ENCODE peak calls at places on chromosomes 16 and 17, in eight cellular contexts. W is H1, I is astrocyte, Z is OCI-LY7, P is neural progenitor cell, Q is fibroblast of lung, G is PC-9, Y is SK-N-SH. C is an unnamed sample.

GRCh38 chr17:16068323-16068722 is 68.7 kb downstream of the TTC19 start:
- DNase-seq in W (no peak), I (no peak), Z (no peak), P (no peak), Q (peak; percentile 28), G (no peak), Y (no peak), C (no peak)

GRCh38 chr16:55552621-55553020 is 13.9 kb upstream of the CAPNS2 start:
- DNase-seq in W (no peak), I (peak; percentile 79), Z (no peak), P (no peak), Q (peak; percentile 53), G (peak; percentile 83), Y (no peak), C (peak; percentile 51)

GRCh38 chr16:8867483-8868271 is 1.1 kb downstream of the CARHSP1 start:
- DNase-seq in W (no peak), I (no peak), Z (peak; percentile 57), P (peak; percentile 62), Q (no peak), G (no peak), Y (peak; percentile 69), C (no peak)

GRCh38 chr16:52069866-52070265 is 477.1 kb downstream of the TOX3 start:
- DNase-seq in W (peak; percentile 46), I (peak; percentile 14), Z (no peak), P (peak; percentile 59), Q (peak; percentile 15), G (no peak), Y (peak; percentile 0), C (peak; percentile 2)

GRCh38 chr16:26838931-26839330 is 227.8 kb upstream of the C16orf82 start:
- DNase-seq in W (no peak), I (no peak), Z (no peak), P (no peak), Q (no peak), G (no peak), Y (no peak), C (no peak)

GRCh38 chr17:44008205-44008909 is 3.9 kb downstream of the NAGS start:
- DNase-seq in W (peak; percentile 61), I (no peak), Z (peak; percentile 23), P (no peak), Q (no peak), G (no peak), Y (no peak), C (no peak)

GRCh38 chr16:27369806-27370205 is 32.2 kb upstream of the IL21R start:
- DNase-seq in W (no peak), I (peak; percentile 48), Z (no peak), P (no peak), Q (peak; percentile 78), G (no peak), Y (no peak), C (peak; percentile 4)

GRCh38 chr16:5415123-5415522 is 317.5 kb upstream of the EEF2KMT start:
- DNase-seq in W (no peak), I (no peak), Z (no peak), P (peak; percentile 37), Q (no peak), G (no peak), Y (no peak), C (no peak)

GRCh38 chr17:35666070-35666469 is 65.4 kb upstream of the RASL10B start:
- DNase-seq in W (no peak), I (no peak), Z (no peak), P (no peak), Q (peak; percentile 5), G (no peak), Y (no peak), C (no peak)

GRCh38 chr17:74730491-74731346 is 6.3 kb upstream of the RAB37 start:
- DNase-seq in W (no peak), I (no peak), Z (no peak), P (no peak), Q (no peak), G (no peak), Y (no peak), C (peak; percentile 53)

DNA sequence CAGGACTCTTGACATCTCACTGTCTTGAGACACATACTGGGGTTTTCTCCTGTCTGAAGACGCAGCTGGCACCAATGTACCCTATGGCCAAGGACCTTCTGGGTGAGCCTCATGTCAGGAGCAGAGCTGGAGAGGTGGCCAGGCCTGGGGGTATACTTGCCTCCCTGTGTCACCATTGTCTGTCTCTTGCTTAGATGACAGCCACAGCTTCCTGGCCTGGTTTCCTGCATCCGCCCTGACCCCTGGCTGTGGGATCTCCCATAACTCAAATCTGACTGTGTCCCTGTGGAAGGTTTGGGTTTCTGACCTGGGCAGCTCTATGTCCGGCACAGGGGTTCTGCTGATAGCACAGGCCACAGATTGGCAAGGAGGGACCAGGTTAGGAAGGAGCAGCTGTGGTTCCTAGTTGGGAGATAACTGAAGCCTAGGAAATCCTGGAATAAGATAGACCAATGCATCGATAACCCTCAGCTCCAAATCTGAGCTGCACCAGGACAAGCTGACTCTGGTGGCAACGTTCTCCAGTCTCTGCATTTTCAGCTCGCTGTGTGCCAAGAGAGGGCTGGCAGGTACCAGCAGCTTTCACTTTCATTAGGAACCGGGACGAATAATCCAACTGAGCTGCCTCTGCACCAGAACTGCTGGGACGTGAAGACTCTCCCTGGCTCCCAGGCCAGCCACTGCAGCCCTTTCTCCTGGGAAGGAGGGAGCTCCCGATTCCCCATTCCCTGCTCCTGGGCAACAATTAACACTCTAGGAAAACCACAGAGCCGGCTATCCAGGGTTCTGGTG is 5.0 kb downstream of the DEXI start:
- DNase-seq in W (no peak), I (no peak), Z (no peak), P (no peak), Q (no peak), G (no peak), Y (no peak), C (no peak)
- H3K4me3 ChIP-seq in W (no peak overlapping the region), I (no peak overlapping the region), Z (no peak overlapping the region), P (no peak overlapping the region), Q (no peak overlapping the region), G (no peak overlapping the region), Y (no peak overlapping the region), C (no peak overlapping the region)

GRCh38 chr16:80387308-80387921 is 153.4 kb upstream of the DYNLRB2 start:
- DNase-seq in W (no peak), I (no peak), Z (no peak), P (no peak), Q (no peak), G (no peak), Y (no peak), C (no peak)
- TF ChIP-seq CTCF in W (no peak), I (peak; percentile 13), Z (no peak), P (peak; percentile 14), Q (no peak), G (no peak), Y (no peak), C (no peak)

GRCh38 chr17:17422641-17423040 is 54.2 kb upstream of the MED9 start:
- DNase-seq in W (no peak), I (no peak), Z (no peak), P (no peak), Q (no peak), G (no peak), Y (no peak), C (no peak)
- H2AFZ ChIP-seq in W (no peak overlapping the region), I (no peak overlapping the region), Z (no peak overlapping the region), P (no peak overlapping the region), Q (no peak overlapping the region), G (no peak overlapping the region), Y (no peak overlapping the region), C (no peak overlapping the region)

GRCh38 chr17:77182205-77182604 is 41.4 kb downstream of the SEC14L1 start:
- DNase-seq in W (no peak), I (no peak), Z (peak; percentile 26), P (no peak), Q (no peak), G (no peak), Y (no peak), C (no peak)

GRCh38 chr17:77184474-77184873 is 43.7 kb downstream of the SEC14L1 start:
- DNase-seq in W (no peak), I (peak; percentile 68), Z (no peak), P (no peak), Q (no peak), G (no peak), Y (peak; percentile 54), C (no peak)

GRCh38 chr17:77185137-77185536 is 44.4 kb downstream of the SEC14L1 start:
- DNase-seq in W (no peak), I (no peak), Z (no peak), P (peak; percentile 29), Q (no peak), G (no peak), Y (no peak), C (peak; percentile 15)

GRCh38 chr17:77180503-77181330 is 39.9 kb downstream of the SEC14L1 start:
- DNase-seq in W (no peak), I (no peak), Z (no peak), P (no peak), Q (no peak), G (no peak), Y (no peak), C (no peak)

GRCh38 chr17:77182773-77183172 is 42.0 kb downstream of the SEC14L1 start:
- DNase-seq in W (no peak), I (no peak), Z (no peak), P (no peak), Q (no peak), G (no peak), Y (no peak), C (no peak)
- H3K4me3 ChIP-seq in W (no peak overlapping the region), I (no peak overlapping the region), Z (peak overlapping the region; percentile 25), P (no peak overlapping the region), Q (no peak overlapping the region), G (no peak overlapping the region), Y (no peak overlapping the region), C (no peak overlapping the region)

GRCh38 chr16:48537275-48537674 is 72.7 kb downstream of the N4BP1 start:
- DNase-seq in W (peak; percentile 41), I (no peak), Z (no peak), P (no peak), Q (no peak), G (no peak), Y (no peak), C (no peak)
- TF ChIP-seq CTCF in W (no peak), I (no peak), Z (no peak), P (no peak), Q (no peak), G (no peak), Y (no peak), C (no peak)

C was measured in PC-3.